ENCODE peak calls at places on chromosomes 16 and 17, in eight cellular contexts. J is stimulated activated CD4-positive, alpha-beta T cell treated with anti-CD3 and anti-CD28 coated beads, Interleukin-15, amount 100 ng/mL, for 24 hours; B is T-helper 17 cell; O is adipocyte; V is nucleus accumbens; Q is head of caudate nucleus; N is HuH-7.5; D is adrenal gland. X is an unnamed sample.
A peak's percentile ranks its signal among the peaks of the same experiment; 100 is the strongest.

GRCh38 chr16:66842765-66843164 is 1.4 kb upstream of the CA7 start:
- DNase-seq in J (no peak), B (no peak), O (no peak), V (no peak), Q (no peak), N (no peak), D (peak; percentile 66), X (no peak)

GRCh38 chr17:77864234-77865108 is 94.0 kb upstream of the TNRC6C start:
- DNase-seq in J (no peak), B (no peak), O (no peak), V (no peak), Q (no peak), N (no peak), D (no peak), X (no peak)

GRCh38 chr16:57798953-57799618 is 3.2 kb downstream of the KIFC3 start:
- DNase-seq in J (no peak), B (no peak), O (no peak), V (no peak), Q (no peak), N (no peak), D (no peak), X (no peak)

GRCh38 chr17:9436629-9437028 is 139.0 kb downstream of the STX8 start:
- DNase-seq in J (no peak), B (no peak), O (peak; percentile 20), V (no peak), Q (no peak), N (no peak), D (no peak), X (no peak)

GRCh38 chr16:20857281-20857680 is 42.9 kb downstream of the DCUN1D3 start:
- DNase-seq in J (no peak), B (no peak), O (no peak), V (no peak), Q (no peak), N (no peak), D (no peak), X (no peak)

GRCh38 chr17:46875849-46876352 is 24.5 kb downstream of the WNT9B start:
- DNase-seq in J (no peak), B (no peak), O (no peak), V (no peak), Q (no peak), N (no peak), D (no peak), X (no peak)

GRCh38 chr16:63080736-63081135 is 1044.5 kb upstream of the CDH8 start:
- DNase-seq in J (no peak), B (no peak), O (no peak), V (no peak), Q (no peak), N (no peak), D (no peak), X (no peak)

GRCh38 chr16:29837833-29838232 is 17.6 kb downstream of the MVP start:
- DNase-seq in J (no peak), B (no peak), O (no peak), V (no peak), Q (no peak), N (no peak), D (no peak), X (no peak)

GRCh38 chr17:81939881-81940385 is 2.8 kb upstream of the PYCR1 start:
- DNase-seq in J (no peak), B (no peak), O (no peak), V (peak; percentile 33), Q (no peak), N (no peak), D (no peak), X (no peak)

GRCh38 chr16:66399031-66399430 is 28.1 kb upstream of the BEAN1 start:
- DNase-seq in J (no peak), B (no peak), O (no peak), V (no peak), Q (no peak), N (no peak), D (no peak), X (no peak)

GRCh38 chr17:82101767-82102679 is 4.0 kb upstream of the FASN start:
- DNase-seq in J (peak; percentile 16), B (no peak), O (no peak), V (no peak), Q (no peak), N (peak; percentile 57), D (peak; percentile 41), X (no peak)

GRCh38 chr17:20310481-20310880 is 156.9 kb downstream of the LGALS9B start:
- DNase-seq in J (no peak), B (no peak), O (no peak), V (no peak), Q (no peak), N (no peak), D (no peak), X (no peak)

GRCh38 chr17:47210105-47210504 is 957 bp downstream of the MYL4 start:
- DNase-seq in J (no peak), B (no peak), O (no peak), V (no peak), Q (no peak), N (no peak), D (no peak), X (no peak)

GRCh38 chr17:37786481-37786880 is 41.6 kb upstream of the HNF1B start:
- DNase-seq in J (no peak), B (no peak), O (no peak), V (no peak), Q (no peak), N (no peak), D (no peak), X (no peak)

GRCh38 chr17:66755101-66755943 is 79.6 kb upstream of the CACNG5 start:
- DNase-seq in J (no peak), B (no peak), O (no peak), V (no peak), Q (peak; percentile 74), N (no peak), D (no peak), X (no peak)

GRCh38 chr17:38871247-38871991 is 1.6 kb downstream of the LASP1 start:
- DNase-seq in J (peak; percentile 88), B (no peak), O (peak; percentile 81), V (peak; percentile 39), Q (no peak), N (peak; percentile 79), D (peak; percentile 86), X (no peak)

GRCh38 chr16:13143551-13143950 is 242.2 kb downstream of the SHISA9 start:
- DNase-seq in J (no peak), B (no peak), O (no peak), V (no peak), Q (no peak), N (no peak), D (no peak), X (no peak)

GRCh38 chr17:82356028-82356427 is 3.0 kb upstream of the TEX19 start:
- DNase-seq in J (no peak), B (no peak), O (peak; percentile 45), V (no peak), Q (no peak), N (no peak), D (no peak), X (no peak)

GRCh38 chr17:65988451-65988850 is 203.5 kb downstream of the CEP112 start:
- DNase-seq in J (no peak), B (no peak), O (no peak), V (no peak), Q (no peak), N (no peak), D (no peak), X (no peak)

GRCh38 chr17:66491213-66491612 is 188.8 kb downstream of the PRKCA start:
- DNase-seq in J (peak; percentile 52), B (no peak), O (no peak), V (no peak), Q (no peak), N (no peak), D (no peak), X (no peak)

GRCh38 chr17:74646231-74646630 is 22.7 kb upstream of the CD300E start:
- DNase-seq in J (no peak), B (no peak), O (no peak), V (no peak), Q (no peak), N (no peak), D (no peak), X (no peak)

GRCh38 chr17:50269477-50270429 is 4.5 kb upstream of the TMEM92 start:
- DNase-seq in J (peak; percentile 81), B (no peak), O (peak; percentile 93), V (peak; percentile 24), Q (peak; percentile 72), N (peak; percentile 75), D (peak; percentile 78), X (peak; percentile 61)

GRCh38 chr16:19165101-19165500 is 2.9 kb upstream of the SYT17 start:
- DNase-seq in J (no peak), B (no peak), O (no peak), V (no peak), Q (no peak), N (no peak), D (no peak), X (no peak)

GRCh38 chr17:42248351-42249179 is 27.6 kb downstream of the STAT5B start:
- DNase-seq in J (peak; percentile 75), B (peak; percentile 40), O (peak; percentile 88), V (peak; percentile 61), Q (peak; percentile 84), N (peak; percentile 22), D (peak; percentile 92), X (no peak)

GRCh38 chr16:12340151-12340733 is 363.7 kb downstream of the SNX29 start:
- DNase-seq in J (peak; percentile 39), B (no peak), O (peak; percentile 73), V (no peak), Q (no peak), N (peak; percentile 52), D (no peak), X (peak; percentile 50)

GRCh38 chr16:70478912-70479341 is 24.5 kb downstream of the FCSK start:
- DNase-seq in J (no peak), B (no peak), O (no peak), V (no peak), Q (no peak), N (no peak), D (no peak), X (no peak)

GRCh38 chr17:77957215-77957868 is 1.2 kb upstream of the TNRC6C start:
- DNase-seq in J (no peak), B (no peak), O (peak; percentile 43), V (no peak), Q (no peak), N (no peak), D (peak; percentile 31), X (no peak)

GRCh38 chr17:77887464-77888241 is 70.8 kb upstream of the TNRC6C start:
- DNase-seq in J (peak; percentile 70), B (peak; percentile 57), O (peak; percentile 85), V (peak; percentile 78), Q (peak; percentile 80), N (no peak), D (peak; percentile 85), X (no peak)

GRCh38 chr17:79558573-79558900 is 52.3 kb downstream of the RBFOX3 start:
- DNase-seq in J (no peak), B (no peak), O (no peak), V (peak; percentile 50), Q (peak; percentile 79), N (no peak), D (no peak), X (no peak)